ENCODE peak calls at places on chromosomes 11 and 22, in seven cellular contexts. W is Right ventricle myocardium superior; X is left colon; Q is mesenchymal stem cell; T is anterior cingulate cortex; S is stimulated activated CD4-positive, alpha-beta T cell treated with anti-CD3 and anti-CD28 coated beads, Interleukin-1b, Interleukin-23, amount 100 ng/mL, for 24 hours; K is astrocyte of the hippocampus. O is an unnamed sample.

GRCh38 chr22:50085211-50085999 is at the start of gene MLC1:
- DNase-seq in S (no peak), W (peak; percentile 31), K (peak; percentile 89), Q (no peak), T (no peak), X (no peak), O (no peak)

GRCh38 chr22:20957691-20958440 is 9.2 kb upstream of the AIFM3 start:
- DNase-seq in Q (peak; percentile 42), X (peak; percentile 82), T (no peak), K (peak; percentile 39), W (peak; percentile 69), S (no peak), O (no peak)

GRCh38 chr11:92384316-92384715 is 159.7 kb downstream of the FAT3 start:
- DNase-seq in K (peak; percentile 56), S (no peak), T (no peak), W (no peak), Q (peak; percentile 8), X (no peak), O (no peak)

GRCh38 chr11:70322653-70323052 is 52.2 kb downstream of the PPFIA1 start:
- DNase-seq in T (no peak), X (no peak), K (no peak), W (no peak), S (no peak), Q (peak; percentile 18), O (no peak)

GRCh38 chr22:46524203-46524740 is 13.1 kb downstream of the CELSR1 start:
- DNase-seq in K (no peak), T (no peak), Q (no peak), W (no peak), X (no peak), S (no peak), O (no peak)

GRCh38 chr11:10539339-10539738 is 1.6 kb downstream of the RNF141 start:
- DNase-seq in W (no peak), S (no peak), Q (no peak), X (no peak), K (no peak), T (no peak), O (no peak)

GRCh38 chr11:43845816-43846215 is 34.8 kb upstream of the ALKBH3 start:
- DNase-seq in K (no peak), S (no peak), Q (peak; percentile 14), X (no peak), W (no peak), T (no peak), O (no peak)

GRCh38 chr11:46722566-46723358 is 3.7 kb downstream of the F2 start:
- DNase-seq in Q (no peak), W (no peak), X (no peak), T (no peak), K (no peak), S (no peak), O (no peak)

GRCh38 chr11:13993096-13993760 is 30.7 kb downstream of the SPON1 start:
- DNase-seq in T (no peak), S (no peak), X (peak; percentile 27), W (no peak), K (no peak), Q (no peak), O (no peak)

GRCh38 chr22:29734853-29735252 is 15.1 kb downstream of the CABP7 start:
- DNase-seq in S (no peak), K (no peak), T (no peak), Q (no peak), X (no peak), W (no peak), O (no peak)

GRCh38 chr11:63553759-63554158 is 9.4 kb downstream of the PLAAT2 start:
- DNase-seq in W (no peak), T (no peak), X (no peak), K (no peak), S (no peak), Q (no peak), O (no peak)

GRCh38 chr22:46072030-46072881 is 78.1 kb upstream of the PPARA start:
- DNase-seq in K (peak; percentile 79), T (no peak), Q (peak; percentile 67), S (peak; percentile 21), X (peak; percentile 88), W (peak; percentile 83), O (no peak)

GRCh38 chr22:21921184-21921721 is 31.4 kb downstream of the PPM1F start:
- DNase-seq in K (no peak), T (no peak), S (no peak), X (no peak), W (no peak), Q (no peak), O (no peak)

GRCh38 chr22:17281026-17281809 is 62.0 kb upstream of the ADA2 start:
- DNase-seq in Q (no peak), T (no peak), S (no peak), W (no peak), X (no peak), K (no peak), O (no peak)

GRCh38 chr11:116445108-116446047 is 327.4 kb downstream of the BUD13 start:
- DNase-seq in S (no peak), K (no peak), X (no peak), Q (no peak), T (no peak), W (no peak), O (no peak)

GRCh38 chr11:75858613-75859012 is 43.6 kb downstream of the UVRAG start:
- DNase-seq in T (no peak), K (peak; percentile 29), Q (peak; percentile 34), S (no peak), X (no peak), W (no peak), O (no peak)

GRCh38 chr11:92473736-92474135 is 249.1 kb downstream of the FAT3 start:
- DNase-seq in W (no peak), Q (no peak), S (no peak), T (no peak), K (peak; percentile 56), X (no peak), O (no peak)

GRCh38 chr22:20750461-20751184 is 23.3 kb upstream of the SERPIND1 start:
- DNase-seq in K (peak; percentile 91), S (no peak), Q (peak; percentile 91), T (peak; percentile 72), W (peak; percentile 72), X (peak; percentile 56), O (no peak)

GRCh38 chr22:28710889-28711285 is 30.7 kb downstream of the CHEK2 start:
- DNase-seq in X (no peak), S (no peak), W (no peak), Q (peak; percentile 52), T (no peak), K (no peak), O (no peak)

GRCh38 chr22:20520093-20520511 is 12.7 kb downstream of the MED15 start:
- DNase-seq in S (no peak), T (no peak), W (no peak), K (no peak), X (no peak), Q (peak; percentile 85), O (no peak)

GRCh38 chr11:63510360-63511130 is 4.7 kb downstream of the LGALS12 start:
- DNase-seq in T (peak; percentile 83), K (peak; percentile 46), W (peak; percentile 76), Q (no peak), S (no peak), X (no peak), O (peak; percentile 75)

GRCh38 chr11:133576351-133576750 is 44.0 kb upstream of the OPCML start:
- DNase-seq in S (no peak), X (no peak), K (no peak), T (no peak), Q (no peak), W (no peak), O (no peak)

GRCh38 chr22:39431821-39432251 is 25.0 kb upstream of the MGAT3 start:
- DNase-seq in T (no peak), Q (peak; percentile 26), S (no peak), K (no peak), X (no peak), W (peak; percentile 78), O (no peak)

GRCh38 chr11:59261150-59261549 is 48.4 kb upstream of the MPEG1 start:
- DNase-seq in W (no peak), Q (no peak), S (no peak), K (no peak), X (no peak), T (no peak), O (no peak)

GRCh38 chr11:95132956-95133355 is 43.3 kb downstream of the ENDOD1 start:
- DNase-seq in T (no peak), K (peak; percentile 65), S (no peak), W (no peak), X (peak; percentile 52), Q (no peak), O (no peak)

GRCh38 chr22:47474895-47475294 is 712.4 kb downstream of the TBC1D22A start:
- DNase-seq in X (no peak), Q (no peak), W (no peak), K (no peak), T (no peak), S (no peak), O (no peak)

GRCh38 chr22:46754110-46754799 is 8.2 kb upstream of the TBC1D22A start:
- DNase-seq in T (no peak), K (peak; percentile 97), Q (peak; percentile 99), X (peak; percentile 88), S (no peak), W (peak; percentile 96), O (no peak)

GRCh38 chr22:35367331-35367886 is 13.5 kb upstream of the HMOX1 start:
- DNase-seq in S (no peak), X (no peak), Q (no peak), W (no peak), T (no peak), K (no peak), O (no peak)

GRCh38 chr11:45332486-45332934 is 46.4 kb upstream of the SYT13 start:
- DNase-seq in K (peak; percentile 62), X (peak; percentile 41), S (peak; percentile 33), Q (peak; percentile 61), T (no peak), W (no peak), O (peak; percentile 56)

GRCh38 chr11:2094354-2095197 is 44.6 kb downstream of the IGF2 start:
- DNase-seq in W (no peak), T (no peak), K (no peak), S (no peak), Q (no peak), X (no peak), O (no peak)

O was measured in frontal cortex.